ENCODE peak calls at places on chromosomes 7 and 10, in ten cellular contexts. T is foreskin fibroblast, Z is hepatocyte, G is esophagus squamous epithelium, Y is upper lobe of right lung, F is left ventricle myocardium inferior, V is HFF-Myc, H is OCI-LY7, Q is fibroblast of mammary gland, A is cardiac fibroblast. N is an unnamed sample.

GRCh38 chr7:8418627-8419245 is 14.7 kb upstream of the NXPH1 start:
- DNase-seq in T (peak), V (peak), Q (peak), H (peak), F (no peak), A (peak), G (no peak), Y (no peak), Z (peak), N (peak)

GRCh38 chr10:51314079-51314835 is 240.0 kb downstream of the PRKG1 start:
- DNase-seq in T (peak), F (no peak), Q (peak), G (no peak), H (no peak), Y (no peak), A (peak), V (no peak), Z (no peak), N (no peak)

GRCh38 chr10:35388197-35388596 is 51.9 kb downstream of the CCNY start:
- DNase-seq in Y (no peak), Z (no peak), T (no peak), Q (no peak), G (no peak), V (no peak), H (no peak), A (no peak), F (no peak), N (no peak)

GRCh38 chr10:124053971-124054370 is 39.4 kb downstream of the CHST15 start:
- DNase-seq in G (no peak), H (no peak), A (peak), F (no peak), V (no peak), Z (no peak), T (peak), Y (no peak), Q (peak), N (no peak)

GRCh38 chr7:69359003-69359555 is 239.2 kb upstream of the AUTS2 start:
- DNase-seq in F (no peak), G (no peak), Z (peak), Y (no peak), Q (peak), V (no peak), T (no peak), H (no peak), A (no peak), N (peak)

GRCh38 chr10:49542353-49542752 is 3.4 kb upstream of the ERCC6 start:
- DNase-seq in G (no peak), T (no peak), Y (no peak), H (no peak), Z (no peak), Q (no peak), V (no peak), F (no peak), A (no peak), N (no peak)

GRCh38 chr7:87404674-87405073 is 59.2 kb downstream of the CROT start:
- DNase-seq in V (no peak), Y (no peak), Q (no peak), F (no peak), H (no peak), G (no peak), A (peak), T (peak), Z (no peak), N (no peak)

GRCh38 chr10:78465456-78465855 is 431.8 kb downstream of the RPS24 start:
- DNase-seq in F (no peak), V (no peak), T (no peak), A (no peak), Y (no peak), Q (no peak), G (no peak), H (no peak), Z (no peak), N (no peak)

DNA sequence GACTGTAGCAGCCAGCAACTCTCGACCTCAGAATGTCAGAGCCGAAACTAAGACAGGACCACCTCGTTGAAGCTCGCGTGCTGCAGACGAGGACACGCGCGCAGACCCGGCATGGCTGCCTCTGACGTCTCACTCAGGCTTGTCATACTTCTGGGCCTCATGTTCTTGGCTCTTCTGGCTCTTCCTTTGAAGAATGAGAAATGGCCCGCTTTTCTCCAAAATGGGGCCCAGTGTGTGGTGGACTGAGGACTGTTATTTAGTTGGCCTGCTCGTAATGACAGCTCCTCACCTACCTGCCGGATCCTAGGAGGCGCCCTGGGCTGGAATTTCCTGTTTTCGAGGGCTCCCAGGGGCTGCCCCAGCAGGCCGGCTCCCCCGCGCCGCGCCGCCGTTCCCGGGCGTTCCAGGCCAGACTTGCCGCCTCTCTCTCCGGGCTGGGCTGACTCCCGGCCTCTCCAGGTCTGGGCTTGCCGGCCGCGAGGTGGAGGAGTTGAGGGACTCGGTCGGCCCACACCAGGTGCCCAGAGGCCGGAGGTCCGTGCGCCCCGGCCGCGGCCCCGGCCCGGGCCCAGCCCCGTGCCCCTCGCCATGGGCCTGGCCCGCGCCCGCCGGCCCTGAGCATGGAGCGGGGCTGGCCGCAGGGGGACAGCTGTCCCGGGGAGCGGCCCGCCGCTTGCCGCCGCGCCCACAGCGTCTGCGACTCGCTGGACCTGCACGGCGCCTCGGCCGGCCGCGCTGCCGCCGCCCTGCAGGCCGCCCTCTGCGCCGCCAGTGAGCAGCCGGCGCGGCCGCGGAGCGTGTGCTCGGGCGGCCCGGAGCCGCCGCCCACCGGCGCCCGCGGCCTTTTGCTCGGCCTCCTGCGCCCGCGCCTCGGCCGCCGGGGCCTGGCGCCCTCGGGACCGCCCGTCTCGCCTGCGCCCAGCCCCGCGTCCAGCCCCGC is 28.1 kb downstream of the AGAP3 start:
- DNase-seq in T (peak), Q (no peak), A (no peak), G (no peak), F (no peak), H (no peak), V (no peak), Y (peak), Z (peak), N (no peak)
- H3K4me3 ChIP-seq in T (no peak), Q (no peak), A (no peak), G (peak), F (peak), H (no peak), V (peak), Y (peak), Z (no peak), N (peak)

DNA sequence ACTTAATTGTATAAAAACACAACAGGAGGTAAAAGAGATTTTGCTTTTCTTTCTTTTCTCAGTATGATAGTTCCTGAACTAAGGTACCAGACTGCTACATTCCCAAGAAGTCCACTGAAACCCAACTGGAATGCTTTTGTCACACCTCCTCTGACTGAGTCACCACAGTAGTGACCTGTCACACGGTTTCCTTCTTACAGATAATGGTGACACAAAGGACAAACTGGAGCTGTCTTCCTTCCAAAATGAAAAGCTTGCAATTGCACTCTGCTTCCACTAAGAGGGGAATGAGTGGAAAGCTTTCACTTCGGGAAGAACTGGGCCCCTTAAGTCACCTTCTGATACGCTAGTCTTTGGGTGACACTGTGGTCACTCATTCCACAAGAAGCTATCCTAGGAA is 122.2 kb downstream of the KMT2E start:
- DNase-seq in T (peak), H (no peak), Y (no peak), V (no peak), F (no peak), G (no peak), Q (no peak), Z (peak), A (no peak), N (no peak)
- TF ChIP-seq CTCF in T (no peak), H (no peak), Y (no peak), V (no peak), F (peak), G (no peak), Q (peak), Z (peak), A (peak), N (no peak)

GRCh38 chr7:134548877-134549276 is at the start of gene AKR1B15:
- DNase-seq in H (no peak), Z (no peak), V (no peak), F (no peak), A (no peak), T (peak), Y (no peak), Q (peak), G (no peak), N (no peak)

GRCh38 chr7:134545918-134546317 is 3.0 kb upstream of the AKR1B15 start:
- DNase-seq in T (no peak), Q (no peak), G (no peak), A (no peak), F (no peak), Y (no peak), Z (no peak), H (no peak), V (no peak), N (no peak)

GRCh38 chr7:134546903-134547737 is 1.8 kb upstream of the AKR1B15 start:
- DNase-seq in Y (peak), F (peak), H (peak), Z (peak), A (peak), G (no peak), T (peak), Q (peak), V (no peak), N (no peak)

GRCh38 chr7:134549366-134549765 is 456 bp downstream of the AKR1B15 start:
- DNase-seq in Y (no peak), G (no peak), T (no peak), H (no peak), Q (no peak), A (no peak), V (no peak), F (no peak), Z (no peak), N (no peak)

GRCh38 chr7:134547738-134548054 is 1.2 kb upstream of the AKR1B15 start:
- DNase-seq in Q (peak), F (peak), H (no peak), Y (peak), V (peak), Z (peak), T (peak), A (peak), G (no peak), N (no peak)
- H3K4me3 ChIP-seq in Q (peak), F (peak), H (no peak), Y (peak), V (peak), Z (peak), T (peak), A (peak), G (peak), N (peak)

GRCh38 chr10:42743697-42744096 is 38.9 kb upstream of the BMS1 start:
- DNase-seq in Q (no peak), T (no peak), G (no peak), V (no peak), Z (no peak), H (no peak), Y (no peak), A (no peak), F (no peak), N (no peak)

GRCh38 chr10:42738669-42739068 is 43.9 kb upstream of the BMS1 start:
- DNase-seq in A (no peak), Z (no peak), T (no peak), V (no peak), F (no peak), G (no peak), Q (no peak), H (no peak), Y (no peak), N (no peak)

DNA sequence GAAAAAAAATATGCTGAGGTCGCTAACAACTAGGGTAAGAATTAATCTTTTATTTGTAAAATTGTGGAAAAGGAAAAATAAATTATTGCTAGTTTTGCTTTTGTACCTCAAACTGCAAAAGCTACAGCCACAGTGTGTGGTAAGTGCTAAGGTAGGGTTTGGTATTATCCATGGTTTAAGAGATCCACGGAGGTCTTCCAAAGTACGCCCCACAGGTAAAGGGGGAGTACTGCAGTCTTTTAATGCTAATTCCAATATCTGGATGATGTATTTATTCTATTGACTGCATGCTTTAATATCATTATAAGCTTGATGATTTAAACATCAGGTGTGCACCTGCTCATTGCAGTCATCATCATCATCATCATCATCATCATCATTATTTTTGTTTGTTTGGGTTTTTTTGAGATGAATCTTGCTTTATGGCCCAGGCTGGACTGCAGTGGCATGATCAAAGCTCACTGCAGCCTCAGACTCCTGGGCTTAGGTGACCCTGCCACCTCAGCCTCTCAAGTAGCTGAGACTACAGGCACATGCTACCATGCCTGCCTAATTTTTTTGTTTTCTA is 38.4 kb upstream of the BMS1 start:
- DNase-seq in F (no peak), T (no peak), Q (no peak), A (no peak), Y (no peak), V (no peak), G (no peak), H (no peak), Z (no peak), N (no peak)
- TF ChIP-seq CTCF in F (no peak), T (no peak), Q (no peak), A (no peak), Y (no peak), V (no peak), G (no peak), H (peak), Z (no peak), N (no peak)

GRCh38 chr10:132452651-132453469 is 55.9 kb downstream of the PWWP2B start:
- DNase-seq in Q (peak), G (no peak), T (peak), F (peak), V (no peak), Z (peak), Y (peak), H (peak), A (peak), N (no peak)
- H3K4me3 ChIP-seq in Q (no peak), G (peak), T (no peak), F (peak), V (no peak), Z (no peak), Y (peak), H (peak), A (no peak), N (peak)

N was measured in retinal pigment epithelial cell.